ENCODE peak calls at places on chromosomes 5 and 9, in six cellular contexts. R is SK-N-SH, W is HepG2, E is H1, D is K562, Z is GM12878. Y is an unnamed sample.

GRCh38 chr9:18190671-18191374 is 283.1 kb upstream of the ADAMTSL1 start:
- DNase-seq in R (no peak), E (no peak), W (no peak), D (no peak), Z (no peak), Y (no peak)

GRCh38 chr5:50320131-50320749 is 120.8 kb downstream of the EMB start:
- DNase-seq in Z (no peak), W (no peak), R (no peak), D (no peak), E (no peak), Y (no peak)

GRCh38 chr9:37978983-37979382 is 75.1 kb upstream of the SLC25A51 start:
- DNase-seq in Z (no peak), R (peak; percentile 83), W (no peak), E (no peak), D (no peak), Y (no peak)

GRCh38 chr5:115428676-115429075 is 115.9 kb downstream of the FEM1C start:
- DNase-seq in E (no peak), W (no peak), D (no peak), Z (no peak), R (no peak), Y (no peak)

GRCh38 chr5:1931590-1932138 is 48.9 kb upstream of the IRX4 start:
- DNase-seq in D (no peak), W (no peak), R (no peak), E (peak; percentile 76), Z (no peak), Y (no peak)

GRCh38 chr5:162190-162564 is 29.1 kb upstream of the LRRC14B start:
- DNase-seq in Z (no peak), D (no peak), E (no peak), R (no peak), W (no peak), Y (no peak)

GRCh38 chr9:74006935-74007334 is 490.2 kb upstream of the RORB start:
- DNase-seq in W (no peak), Z (no peak), R (peak; percentile 4), D (no peak), E (no peak), Y (no peak)

GRCh38 chr9:115035872-115036612 is 81.9 kb downstream of the TNC start:
- DNase-seq in E (no peak), Z (peak; percentile 77), D (no peak), R (no peak), W (no peak), Y (no peak)

GRCh38 chr5:131973089-131973712 is 27.7 kb upstream of the MEIKIN start:
- DNase-seq in W (no peak), Z (no peak), D (no peak), R (no peak), E (peak; percentile 23), Y (no peak)

GRCh38 chr5:11918463-11919045 is 14.3 kb upstream of the CTNND2 start:
- DNase-seq in W (no peak), Z (no peak), D (no peak), R (no peak), E (no peak), Y (no peak)

GRCh38 chr5:113115061-113115460 is 138.5 kb downstream of the DCP2 start:
- DNase-seq in R (no peak), D (no peak), Z (no peak), E (no peak), W (no peak), Y (no peak)

GRCh38 chr9:130823435-130823834 is 11.6 kb upstream of the ABL1 start:
- DNase-seq in W (no peak), R (no peak), D (peak; percentile 66), E (no peak), Z (no peak), Y (no peak)

GRCh38 chr5:88729476-88730182 is 153.4 kb downstream of the MEF2C start:
- DNase-seq in R (peak; percentile 29), E (peak; percentile 67), Z (peak; percentile 73), W (peak; percentile 61), D (peak; percentile 56), Y (peak; percentile 42)

GRCh38 chr5:148776261-148776660 is 50.1 kb upstream of the ADRB2 start:
- DNase-seq in D (no peak), E (no peak), Z (no peak), R (no peak), W (no peak), Y (no peak)

GRCh38 chr5:1552469-1553255 is 28.9 kb upstream of the LPCAT1 start:
- DNase-seq in R (no peak), E (peak; percentile 45), D (peak; percentile 13), Z (no peak), W (peak; percentile 48), Y (no peak)

GRCh38 chr9:114364528-114365041 is 23.2 kb downstream of the AKNA start:
- DNase-seq in Z (no peak), D (no peak), W (no peak), R (no peak), E (no peak), Y (peak; percentile 75)

GRCh38 chr5:146516151-146516475 is at the start of gene GPR151:
- DNase-seq in W (no peak), D (no peak), E (no peak), R (no peak), Z (no peak), Y (no peak)

GRCh38 chr9:21558079-21558478 is 76.0 kb upstream of the IFNE start:
- DNase-seq in Z (no peak), D (no peak), E (no peak), R (no peak), W (no peak), Y (no peak)

GRCh38 chr9:101586651-101587050 is 8.1 kb downstream of the PPP3R2 start:
- DNase-seq in W (peak; percentile 3), D (no peak), Z (no peak), R (no peak), E (no peak), Y (peak; percentile 6)

GRCh38 chr5:56329652-56330051 is 96.5 kb upstream of the ANKRD55 start:
- DNase-seq in Z (peak; percentile 81), R (no peak), E (no peak), W (peak; percentile 30), D (no peak), Y (no peak)

GRCh38 chr5:10111575-10111974 is 138.1 kb downstream of the ATPSCKMT start:
- DNase-seq in W (peak; percentile 18), R (peak; percentile 39), D (peak; percentile 41), Z (no peak), E (peak; percentile 68), Y (peak; percentile 31)

GRCh38 chr9:75382126-75382525 is 293.8 kb downstream of the OSTF1 start:
- DNase-seq in R (no peak), Z (no peak), W (no peak), D (no peak), E (no peak), Y (no peak)

GRCh38 chr9:12464910-12465512 is 228.2 kb upstream of the TYRP1 start:
- DNase-seq in W (peak; percentile 6), Z (no peak), E (no peak), R (peak; percentile 6), D (no peak), Y (no peak)

GRCh38 chr9:133953976-133954709 is 38.0 kb downstream of the VAV2 start:
- DNase-seq in W (no peak), D (no peak), Z (peak; percentile 61), R (no peak), E (no peak), Y (no peak)

GRCh38 chr9:85212887-85213286 is 528.9 kb downstream of the AGTPBP1 start:
- DNase-seq in E (no peak), R (no peak), W (no peak), D (no peak), Z (no peak), Y (no peak)

GRCh38 chr9:83706703-83707517 is 848 bp downstream of the UBQLN1 start:
- DNase-seq in Z (no peak), E (peak; percentile 70), R (peak; percentile 72), D (peak; percentile 33), W (peak; percentile 30), Y (peak; percentile 30)

GRCh38 chr5:87434461-87434860 is 21.7 kb upstream of the CCNH start:
- DNase-seq in Z (no peak), W (no peak), R (no peak), D (no peak), E (no peak), Y (no peak)

GRCh38 chr9:127549771-127550170 is 62.3 kb upstream of the STXBP1 start:
- DNase-seq in E (no peak), R (no peak), Z (no peak), D (no peak), W (no peak), Y (no peak)

GRCh38 chr5:104045987-104046386 is 483.4 kb upstream of the NUDT12 start:
- DNase-seq in E (no peak), R (no peak), D (no peak), Z (no peak), W (no peak), Y (no peak)

GRCh38 chr5:98309785-98310566 is 463.5 kb upstream of the RGMB start:
- DNase-seq in D (no peak), R (no peak), E (peak; percentile 48), Z (peak; percentile 30), W (peak; percentile 13), Y (peak; percentile 14)

GRCh38 chr5:65926893-65927292 is 518 bp downstream of the ERBIN start:
- DNase-seq in W (no peak), E (no peak), D (no peak), Z (no peak), R (no peak), Y (no peak)

GRCh38 chr9:117739620-117740347 is 35.6 kb downstream of the TLR4 start:
- DNase-seq in E (no peak), Z (peak; percentile 4), D (no peak), R (no peak), W (no peak), Y (no peak)
- TF ChIP-seq POLR2AphosphoS5 in E (no peak), Z (no peak), D (no peak), R (no peak), W (no peak), Y (no peak)

GRCh38 chr5:82111191-82111590 is 139.4 kb downstream of the ATG10 start:
- DNase-seq in W (no peak), D (peak; percentile 15), R (no peak), E (no peak), Z (no peak), Y (no peak)
- TF ChIP-seq GABPA in W (no peak), D (no peak), R (no peak), E (no peak), Z (no peak), Y (no peak)

GRCh38 chr9:92759990-92760893 is 4.4 kb downstream of the BICD2 start:
- DNase-seq in Z (no peak), D (no peak), R (no peak), E (no peak), W (no peak), Y (no peak)
- TF ChIP-seq POLR2AphosphoS5 in Z (no peak), D (no peak), R (no peak), E (no peak), W (no peak), Y (no peak)

DNA sequence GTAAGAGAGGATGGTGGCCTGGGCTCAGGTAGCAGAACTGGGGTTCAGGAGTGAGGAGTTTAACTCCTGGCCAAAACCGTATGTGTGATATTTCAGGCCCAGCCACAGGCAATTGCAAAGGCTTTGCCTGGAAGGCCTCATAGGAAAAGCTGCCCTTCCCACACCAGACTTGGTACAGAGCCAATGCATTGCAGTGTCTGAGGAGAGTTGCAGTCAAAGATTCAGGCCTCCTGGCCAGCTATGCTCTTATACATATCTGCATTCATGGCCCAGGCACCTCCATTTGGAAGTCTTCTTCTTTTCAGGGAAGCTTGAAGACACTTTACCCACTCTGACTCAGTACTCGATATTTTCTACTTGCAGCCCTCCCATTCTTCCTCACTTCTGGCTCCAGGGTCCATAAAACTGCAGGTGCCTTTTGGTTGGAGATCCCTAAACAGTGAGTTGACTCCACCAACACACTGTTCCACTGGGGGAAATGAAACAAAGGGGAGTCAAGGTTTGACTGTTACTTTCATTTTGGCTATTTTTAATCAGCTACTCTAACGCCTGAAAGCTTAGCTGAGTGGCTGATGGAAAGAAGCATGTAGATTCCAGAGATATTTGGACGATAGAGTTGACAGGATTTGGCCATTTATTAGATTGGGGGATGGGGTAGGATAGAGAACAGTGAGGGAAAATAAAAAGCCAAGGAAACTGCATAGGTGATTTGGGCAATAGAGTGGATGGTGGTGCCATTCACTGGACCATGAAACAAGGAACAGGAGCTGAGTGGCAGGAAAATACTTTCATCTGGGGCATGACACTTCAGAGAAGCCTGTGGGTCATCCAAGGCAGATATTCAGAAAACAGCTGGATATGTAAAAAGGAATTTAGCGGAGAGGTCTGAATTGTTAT is 30.6 kb upstream of the IL33 start:
- DNase-seq in D (no peak), E (no peak), R (no peak), Z (peak; percentile 61), W (no peak), Y (no peak)
- TF ChIP-seq GABPA in D (no peak), E (no peak), R (no peak), Z (no peak), W (no peak), Y (no peak)